ENCODE peak calls at places on chromosomes 12 and 14, in five cellular contexts. F is T-helper 2 cell treated with Interferon-gamma antibody and Interleukin-4, amounts not matched to agents 5 μg/mL and 100 μg/mL, for 36 hours; C is hepatic stellate cell; Y is activated CD8-positive, alpha-beta memory T cell treated with anti-CD3 and anti-CD28 coated beads, Interleukin-2, amount 50 U/mL, for 4 hours; G is EL. J is an unnamed sample.

GRCh38 chr12:15152456-15152855 is 68.8 kb downstream of the RERG start:
- DNase-seq in F (no peak), C (no peak), Y (no peak), G (no peak), J (no peak)

GRCh38 chr12:130752692-130753230 is 36.7 kb upstream of the RIMBP2 start:
- DNase-seq in G (no peak), C (no peak), Y (no peak), F (no peak), J (no peak)

GRCh38 chr12:5505751-5506150 is 73.8 kb downstream of the NTF3 start:
- DNase-seq in C (no peak), G (no peak), Y (no peak), F (no peak), J (peak; percentile 38)

GRCh38 chr12:13046914-13047472 is 2.8 kb downstream of the FAM234B start:
- DNase-seq in Y (no peak), C (no peak), F (no peak), G (no peak), J (no peak)

GRCh38 chr14:49892301-49892635 is 614 bp upstream of the ARF6 start:
- DNase-seq in Y (peak; percentile 43), G (peak; percentile 71), F (no peak), C (peak; percentile 85), J (no peak)

GRCh38 chr14:73789996-73790581 is 61.5 kb upstream of the PTGR2 start:
- DNase-seq in G (peak; percentile 96), Y (no peak), F (no peak), C (peak; percentile 75), J (peak; percentile 89)

GRCh38 chr12:48936379-48936979 is 11.2 kb upstream of the FKBP11 start:
- DNase-seq in C (peak; percentile 83), G (peak; percentile 63), Y (peak; percentile 90), F (peak; percentile 56), J (no peak)

GRCh38 chr12:6821271-6821673 is 349 bp upstream of the GPR162 start:
- DNase-seq in Y (no peak), F (peak; percentile 22), C (peak; percentile 89), G (peak; percentile 79), J (no peak)

GRCh38 chr12:109670647-109671046 is 43.0 kb upstream of the FAM222A start:
- DNase-seq in G (no peak), C (no peak), F (no peak), Y (no peak), J (no peak)

GRCh38 chr12:47737936-47738335 is 12.6 kb upstream of the ENDOU start:
- DNase-seq in C (no peak), Y (no peak), F (no peak), G (no peak), J (no peak)

GRCh38 chr14:36091096-36091495 is 85.4 kb downstream of the PTCSC3 start:
- DNase-seq in C (no peak), G (peak; percentile 74), F (no peak), Y (no peak), J (no peak)

GRCh38 chr12:92398565-92399309 is 253.1 kb upstream of the BTG1 start:
- DNase-seq in F (no peak), C (no peak), Y (no peak), G (no peak), J (no peak)

GRCh38 chr12:91685917-91686316 is 459.7 kb downstream of the BTG1 start:
- DNase-seq in Y (peak; percentile 15), F (no peak), G (no peak), C (peak; percentile 2), J (no peak)

GRCh38 chr12:75877588-75878381 is 153.8 kb downstream of the PHLDA1 start:
- DNase-seq in C (no peak), Y (no peak), F (peak; percentile 6), G (no peak), J (no peak)

GRCh38 chr12:45200497-45201043 is 15.3 kb upstream of the ANO6 start:
- DNase-seq in Y (no peak), C (no peak), G (peak; percentile 9), F (no peak), J (no peak)

GRCh38 chr14:23670489-23670888 is 34.3 kb downstream of the DHRS2 start:
- DNase-seq in C (no peak), F (no peak), Y (no peak), G (no peak), J (no peak)

GRCh38 chr14:67934087-67934486 is 114.5 kb downstream of the RAD51B start:
- DNase-seq in F (no peak), Y (no peak), G (peak; percentile 80), C (peak; percentile 61), J (no peak)

GRCh38 chr12:3770891-3771290 is 18.0 kb upstream of the CRACR2A start:
- DNase-seq in G (peak; percentile 72), C (peak; percentile 58), F (no peak), Y (no peak), J (no peak)

GRCh38 chr12:6903712-6904111 is 910 bp upstream of the LRRC23 start:
- DNase-seq in F (no peak), C (no peak), Y (no peak), G (no peak), J (no peak)

GRCh38 chr12:1886396-1887008 is 31.9 kb downstream of the CACNA2D4 start:
- DNase-seq in F (no peak), C (no peak), G (no peak), Y (no peak), J (peak; percentile 50)

GRCh38 chr12:24679135-24679534 is 269.8 kb downstream of the BCAT1 start:
- DNase-seq in G (no peak), F (no peak), Y (no peak), C (no peak), J (no peak)

GRCh38 chr14:55864890-55865655 is 253.1 kb upstream of the PELI2 start:
- DNase-seq in F (no peak), C (no peak), G (no peak), Y (no peak), J (no peak)

GRCh38 chr14:69933623-69934275 is 54.5 kb downstream of the SMOC1 start:
- DNase-seq in C (no peak), Y (no peak), F (no peak), G (no peak), J (no peak)

GRCh38 chr14:35247777-35248475 is 44.3 kb upstream of the PSMA6 start:
- DNase-seq in C (no peak), G (no peak), Y (no peak), F (no peak), J (no peak)

GRCh38 chr14:51652168-51653095 is 722 bp downstream of the FRMD6 start:
- DNase-seq in C (no peak), F (no peak), Y (no peak), G (no peak), J (no peak)

GRCh38 chr12:52672321-52672933 is 7.8 kb downstream of the KRT1 start:
- DNase-seq in G (no peak), Y (no peak), F (no peak), C (no peak), J (no peak)

GRCh38 chr12:15621140-15621539 is 168.0 kb downstream of the EPS8 start:
- DNase-seq in C (no peak), G (no peak), Y (no peak), F (no peak), J (no peak)

GRCh38 chr14:69315302-69315701 is 55.3 kb downstream of the GALNT16 start:
- DNase-seq in Y (no peak), C (no peak), G (no peak), F (no peak), J (no peak)

GRCh38 chr12:479161-479560 is 19.4 kb downstream of the B4GALNT3 start:
- DNase-seq in G (no peak), F (no peak), Y (no peak), C (no peak), J (no peak)

GRCh38 chr14:94485944-94486841 is 10.2 kb upstream of the SERPINA9 start:
- DNase-seq in C (peak; percentile 88), Y (peak; percentile 32), G (peak; percentile 75), F (peak; percentile 21), J (no peak)

GRCh38 chr12:18923721-18924120 is 185.8 kb downstream of the CAPZA3 start:
- DNase-seq in F (no peak), G (no peak), Y (no peak), C (no peak), J (no peak)

GRCh38 chr12:80877706-80878384 is 59.9 kb downstream of the LIN7A start:
- DNase-seq in C (peak; percentile 10), G (peak; percentile 46), Y (no peak), F (no peak), J (no peak)

GRCh38 chr12:53944907-53945847 is 6.5 kb downstream of the HOXC13 start:
- DNase-seq in F (no peak), C (no peak), Y (no peak), G (no peak), J (no peak)

GRCh38 chr12:31106101-31106803 is 32.6 kb downstream of the DDX11 start:
- DNase-seq in Y (no peak), F (no peak), G (no peak), C (no peak), J (peak; percentile 61)

J was measured in coronary artery.